ENCODE peak calls at places on chromosomes 12 and 14, in four cellular contexts. D, V, U and N are unnamed samples.

GRCh38 chr14:61280092-61280525 is 1.0 kb downstream of the TMEM30B start:
- DNase-seq in D (no peak), V (no peak), U (no peak), N (peak)

GRCh38 chr12:26867084-26867483 is 34.1 kb upstream of the ITPR2 start:
- DNase-seq in D (no peak), V (no peak), U (no peak), N (no peak)

GRCh38 chr12:104513681-104514080 is 56.9 kb downstream of the CHST11 start:
- DNase-seq in D (no peak), V (no peak), U (no peak), N (no peak)

GRCh38 chr12:111761099-111761498 is 5.6 kb upstream of the ALDH2 start:
- DNase-seq in D (no peak), V (no peak), U (no peak), N (no peak)

GRCh38 chr14:67680121-67680602 is 5.7 kb upstream of the VTI1B start:
- DNase-seq in D (peak), V (no peak), U (peak), N (no peak)

GRCh38 chr12:118188690-118189371 is 52.9 kb downstream of the PEBP1 start:
- DNase-seq in D (no peak), V (no peak), U (peak), N (no peak)

GRCh38 chr14:59343585-59343984 is 121.6 kb downstream of the GPR135 start:
- DNase-seq in D (no peak), V (no peak), U (no peak), N (no peak)

GRCh38 chr14:93049295-93049694 is 66.4 kb downstream of the ITPK1 start:
- DNase-seq in D (no peak), V (no peak), U (no peak), N (no peak)

GRCh38 chr12:106139422-106140141 is 828 bp upstream of the NUAK1 start:
- DNase-seq in D (no peak), V (no peak), U (peak), N (no peak)

GRCh38 chr12:88579572-88579940 is 715 bp downstream of the KITLG start:
- DNase-seq in D (no peak), V (no peak), U (peak), N (no peak)

GRCh38 chr14:56413721-56414120 is 165.9 kb upstream of the TMEM260 start:
- DNase-seq in D (no peak), V (no peak), U (no peak), N (no peak)

GRCh38 chr12:72075891-72076557 is 137.4 kb downstream of the TPH2 start:
- DNase-seq in D (no peak), V (no peak), U (no peak), N (no peak)

GRCh38 chr14:58789756-58790155 is 152.0 kb downstream of the DACT1 start:
- DNase-seq in D (no peak), V (no peak), U (peak), N (no peak)

GRCh38 chr12:1806301-1807106 is 13.9 kb upstream of the LRTM2 start:
- DNase-seq in D (no peak), V (no peak), U (peak), N (no peak)

GRCh38 chr12:27970981-27971489 is 1.5 kb downstream of the PTHLH start:
- DNase-seq in D (no peak), V (no peak), U (no peak), N (no peak)

GRCh38 chr14:54570651-54571415 is 3.9 kb downstream of the SAMD4A start:
- DNase-seq in D (peak), V (no peak), U (peak), N (no peak)

GRCh38 chr12:94710933-94711332 is 60.6 kb upstream of the TMCC3 start:
- DNase-seq in D (no peak), V (no peak), U (no peak), N (peak)

GRCh38 chr14:90447720-90448497 is 51.1 kb downstream of the CALM1 start:
- DNase-seq in D (no peak), V (no peak), U (no peak), N (no peak)

GRCh38 chr14:100422556-100423420 is 99.6 kb downstream of the SLC25A47 start:
- DNase-seq in D (no peak), V (no peak), U (peak), N (no peak)

GRCh38 chr12:57404966-57405640 is 25.7 kb downstream of the R3HDM2 start:
- DNase-seq in D (no peak), V (no peak), U (no peak), N (no peak)

GRCh38 chr12:96375841-96376249 is 24.4 kb downstream of the CDK17 start:
- DNase-seq in D (no peak), V (no peak), U (no peak), N (no peak)

GRCh38 chr12:57473392-57473791 is 6.3 kb downstream of the ARHGAP9 start:
- DNase-seq in D (no peak), V (no peak), U (no peak), N (no peak)

GRCh38 chr14:50010752-50011151 is 105.6 kb downstream of the VCPKMT start:
- DNase-seq in D (no peak), V (no peak), U (no peak), N (no peak)

GRCh38 chr12:12506541-12506940 is 56.1 kb downstream of the DUSP16 start:
- DNase-seq in D (no peak), V (no peak), U (peak), N (no peak)

GRCh38 chr14:104460920-104461651 is 118.5 kb upstream of the C14orf180 start:
- DNase-seq in D (no peak), V (no peak), U (no peak), N (no peak)

GRCh38 chr12:116299548-116300150 is 22.2 kb upstream of the MED13L start:
- DNase-seq in D (no peak), V (no peak), U (peak), N (no peak)

GRCh38 chr14:74649673-74650072 is 37.6 kb upstream of the LTBP2 start:
- DNase-seq in D (no peak), V (no peak), U (no peak), N (no peak)

GRCh38 chr12:123469978-123470377 is 12.0 kb downstream of the SNRNP35 start:
- DNase-seq in D (no peak), V (no peak), U (no peak), N (no peak)

GRCh38 chr14:72710212-72710611 is 183.7 kb downstream of the DPF3 start:
- DNase-seq in D (peak), V (no peak), U (peak), N (no peak)

GRCh38 chr14:72457641-72458040 is 436.3 kb downstream of the DPF3 start:
- DNase-seq in D (peak), V (no peak), U (peak), N (no peak)

GRCh38 chr12:128829870-128830504 is 6.2 kb upstream of the SLC15A4 start:
- DNase-seq in D (no peak), V (no peak), U (no peak), N (no peak)

GRCh38 chr14:61065671-61066070 is 84.6 kb downstream of the SLC38A6 start:
- DNase-seq in D (no peak), V (peak), U (no peak), N (no peak)

GRCh38 chr12:110741371-110741770 is 1.3 kb downstream of the PPP1CC start:
- DNase-seq in D (no peak), V (no peak), U (no peak), N (no peak)

GRCh38 chr14:69687963-69688649 is 76.7 kb downstream of the SUSD6 start:
- DNase-seq in D (no peak), V (no peak), U (no peak), N (no peak)

GRCh38 chr12:9902539-9903228 is 21.4 kb downstream of the KLRF2 start:
- DNase-seq in D (no peak), V (no peak), U (no peak), N (no peak)

GRCh38 chr14:76576047-76576741 is 185.1 kb upstream of the VASH1 start:
- DNase-seq in D (no peak), V (peak), U (no peak), N (no peak)

GRCh38 chr14:97841762-97842161 is 1044.6 kb downstream of the VRK1 start:
- DNase-seq in D (no peak), V (no peak), U (no peak), N (no peak)